ENCODE peak calls at places on chromosomes 7 and 10, in six cellular contexts. One of them, this sample, is unnamed.

GRCh38 chr7:85068796-85069195 is 118.1 kb downstream of the SEMA3D start:
- DNase-seq in adrenal gland: no peak
- DNase-seq in GM23248: peak
- DNase-seq in transverse colon: no peak
- DNase-seq in mucosa of descending colon: no peak
- DNase-seq in choroid plexus epithelial cell: peak
- DNase-seq in this sample: no peak

GRCh38 chr10:97869091-97870042 is 19.7 kb downstream of the GOLGA7B start:
- DNase-seq in adrenal gland: peak
- DNase-seq in GM23248: peak
- DNase-seq in transverse colon: peak
- DNase-seq in mucosa of descending colon: peak
- DNase-seq in choroid plexus epithelial cell: peak
- DNase-seq in this sample: peak

GRCh38 chr7:136654406-136654805 is 214.0 kb upstream of the CHRM2 start:
- DNase-seq in adrenal gland: no peak
- DNase-seq in GM23248: peak
- DNase-seq in transverse colon: no peak
- DNase-seq in mucosa of descending colon: no peak
- DNase-seq in choroid plexus epithelial cell: peak
- DNase-seq in this sample: no peak

GRCh38 chr7:2849941-2850766 is 6.0 kb upstream of the GNA12 start:
- DNase-seq in adrenal gland: no peak
- DNase-seq in GM23248: no peak
- DNase-seq in transverse colon: no peak
- DNase-seq in mucosa of descending colon: no peak
- DNase-seq in choroid plexus epithelial cell: no peak
- DNase-seq in this sample: no peak

GRCh38 chr10:130339091-130339490 is 202.9 kb downstream of the GLRX3 start:
- DNase-seq in adrenal gland: no peak
- DNase-seq in GM23248: no peak
- DNase-seq in transverse colon: no peak
- DNase-seq in mucosa of descending colon: no peak
- DNase-seq in choroid plexus epithelial cell: no peak
- DNase-seq in this sample: no peak

GRCh38 chr10:79331226-79331625 is 16.0 kb upstream of the PPIF start:
- DNase-seq in adrenal gland: no peak
- DNase-seq in GM23248: no peak
- DNase-seq in transverse colon: no peak
- DNase-seq in mucosa of descending colon: no peak
- DNase-seq in choroid plexus epithelial cell: no peak
- DNase-seq in this sample: no peak

GRCh38 chr7:42645906-42646305 is 266.0 kb downstream of the C7orf25 start:
- DNase-seq in adrenal gland: no peak
- DNase-seq in GM23248: peak
- DNase-seq in transverse colon: no peak
- DNase-seq in mucosa of descending colon: no peak
- DNase-seq in choroid plexus epithelial cell: peak
- DNase-seq in this sample: no peak

GRCh38 chr10:94125856-94126255 is 132.1 kb downstream of the PLCE1 start:
- DNase-seq in adrenal gland: no peak
- DNase-seq in GM23248: peak
- DNase-seq in transverse colon: no peak
- DNase-seq in mucosa of descending colon: no peak
- DNase-seq in choroid plexus epithelial cell: peak
- DNase-seq in this sample: no peak

GRCh38 chr7:152884321-152884720 is 124.8 kb downstream of the ACTR3B start:
- DNase-seq in adrenal gland: no peak
- DNase-seq in GM23248: no peak
- DNase-seq in transverse colon: no peak
- DNase-seq in mucosa of descending colon: no peak
- DNase-seq in choroid plexus epithelial cell: no peak
- DNase-seq in this sample: no peak

GRCh38 chr7:152886579-152887117 is 127.1 kb downstream of the ACTR3B start:
- DNase-seq in adrenal gland: no peak
- DNase-seq in GM23248: no peak
- DNase-seq in transverse colon: no peak
- DNase-seq in mucosa of descending colon: no peak
- DNase-seq in choroid plexus epithelial cell: no peak
- DNase-seq in this sample: no peak

GRCh38 chr7:152883858-152884257 is 124.3 kb downstream of the ACTR3B start:
- DNase-seq in adrenal gland: no peak
- DNase-seq in GM23248: no peak
- DNase-seq in transverse colon: no peak
- DNase-seq in mucosa of descending colon: no peak
- DNase-seq in choroid plexus epithelial cell: no peak
- DNase-seq in this sample: no peak

GRCh38 chr7:152887779-152888178 is 128.2 kb downstream of the ACTR3B start:
- DNase-seq in adrenal gland: no peak
- DNase-seq in GM23248: no peak
- DNase-seq in transverse colon: no peak
- DNase-seq in mucosa of descending colon: no peak
- DNase-seq in choroid plexus epithelial cell: no peak
- DNase-seq in this sample: no peak

DNA sequence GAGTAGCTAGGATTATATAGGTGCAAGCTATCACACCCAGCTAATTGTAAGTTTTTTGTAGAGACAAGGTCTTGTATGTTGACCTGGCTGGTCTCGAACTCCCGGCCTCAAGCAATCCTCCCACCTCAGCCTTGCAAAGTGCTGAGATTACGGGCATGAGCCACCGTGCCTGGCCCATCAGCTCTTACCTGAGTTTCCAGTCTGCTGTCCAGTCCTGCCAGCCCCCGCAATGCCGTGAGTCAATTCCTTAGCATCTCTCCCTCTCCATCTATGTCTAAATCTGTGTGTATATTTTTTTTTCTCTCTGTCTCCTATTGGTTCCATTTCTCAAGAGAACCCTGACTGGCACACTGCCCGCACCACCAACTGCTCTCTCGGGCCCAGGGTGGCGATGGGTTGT is 127.6 kb downstream of the ACTR3B start:
- DNase-seq in adrenal gland: no peak
- DNase-seq in GM23248: no peak
- DNase-seq in transverse colon: no peak
- DNase-seq in mucosa of descending colon: no peak
- DNase-seq in choroid plexus epithelial cell: no peak
- DNase-seq in this sample: no peak
- H3K4me3 ChIP-seq in adrenal gland: no peak
- H3K4me3 ChIP-seq in GM23248: no peak
- H3K4me3 ChIP-seq in transverse colon: no peak
- H3K4me3 ChIP-seq in mucosa of descending colon: no peak
- H3K4me3 ChIP-seq in choroid plexus epithelial cell: no peak
- H3K4me3 ChIP-seq in this sample: no peak

GRCh38 chr7:123750389-123751230 is 1.8 kb upstream of the WASL start:
- DNase-seq in adrenal gland: no peak
- DNase-seq in GM23248: no peak
- DNase-seq in transverse colon: no peak
- DNase-seq in mucosa of descending colon: no peak
- DNase-seq in choroid plexus epithelial cell: no peak
- DNase-seq in this sample: no peak
- H3K4me3 ChIP-seq in adrenal gland: no peak
- H3K4me3 ChIP-seq in GM23248: peak
- H3K4me3 ChIP-seq in transverse colon: peak
- H3K4me3 ChIP-seq in mucosa of descending colon: no peak
- H3K4me3 ChIP-seq in choroid plexus epithelial cell: no peak
- H3K4me3 ChIP-seq in this sample: peak

GRCh38 chr7:124762611-124763143 is 2.9 kb downstream of the GPR37 start:
- DNase-seq in adrenal gland: no peak
- DNase-seq in GM23248: no peak
- DNase-seq in transverse colon: peak
- DNase-seq in mucosa of descending colon: peak
- DNase-seq in choroid plexus epithelial cell: no peak
- DNase-seq in this sample: no peak

GRCh38 chr7:124765401-124766352 is at the start of gene GPR37:
- DNase-seq in adrenal gland: peak
- DNase-seq in GM23248: peak
- DNase-seq in transverse colon: peak
- DNase-seq in mucosa of descending colon: peak
- DNase-seq in choroid plexus epithelial cell: peak
- DNase-seq in this sample: peak

GRCh38 chr7:124764071-124764846 is 1.3 kb downstream of the GPR37 start:
- DNase-seq in adrenal gland: no peak
- DNase-seq in GM23248: no peak
- DNase-seq in transverse colon: no peak
- DNase-seq in mucosa of descending colon: no peak
- DNase-seq in choroid plexus epithelial cell: no peak
- DNase-seq in this sample: no peak

GRCh38 chr7:124768525-124768924 is 2.9 kb upstream of the GPR37 start:
- DNase-seq in adrenal gland: no peak
- DNase-seq in GM23248: no peak
- DNase-seq in transverse colon: no peak
- DNase-seq in mucosa of descending colon: no peak
- DNase-seq in choroid plexus epithelial cell: no peak
- DNase-seq in this sample: no peak

DNA sequence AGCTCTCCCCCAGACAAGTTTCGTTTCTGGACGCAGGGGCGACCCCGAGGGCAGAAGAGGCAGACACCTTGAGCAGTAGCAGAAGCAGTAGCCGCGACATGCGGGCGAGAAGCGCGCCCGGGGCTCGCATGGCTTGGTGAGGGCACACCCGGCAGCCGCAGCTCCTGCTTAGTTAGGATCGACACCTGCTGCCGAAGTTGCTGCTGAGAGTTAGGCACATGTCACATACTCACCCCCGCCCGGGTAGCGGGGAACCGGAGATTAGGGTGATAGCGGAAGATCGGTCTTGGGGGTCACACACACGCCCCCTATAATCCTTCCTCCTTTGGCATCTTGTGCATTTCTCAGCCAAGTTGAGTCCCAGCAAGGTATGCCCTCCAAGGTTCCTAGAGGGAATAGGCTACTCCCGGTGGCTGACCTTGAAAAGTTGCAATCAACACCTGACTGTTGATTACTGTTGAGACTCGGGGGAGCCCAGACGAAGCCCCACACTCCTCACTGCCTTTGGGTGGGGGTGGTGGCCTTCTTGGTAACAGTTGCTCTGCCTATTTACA is 668 bp downstream of the GPR37 start:
- DNase-seq in adrenal gland: no peak
- DNase-seq in GM23248: no peak
- DNase-seq in transverse colon: peak
- DNase-seq in mucosa of descending colon: peak
- DNase-seq in choroid plexus epithelial cell: peak
- DNase-seq in this sample: peak
- H3K4me3 ChIP-seq in adrenal gland: no peak
- H3K4me3 ChIP-seq in GM23248: peak
- H3K4me3 ChIP-seq in transverse colon: peak
- H3K4me3 ChIP-seq in mucosa of descending colon: no peak
- H3K4me3 ChIP-seq in choroid plexus epithelial cell: peak
- H3K4me3 ChIP-seq in this sample: peak

GRCh38 chr10:112832959-112833358 is 117.1 kb upstream of the TCF7L2 start:
- DNase-seq in adrenal gland: no peak
- DNase-seq in GM23248: no peak
- DNase-seq in transverse colon: no peak
- DNase-seq in mucosa of descending colon: no peak
- DNase-seq in choroid plexus epithelial cell: no peak
- DNase-seq in this sample: no peak

GRCh38 chr10:112835933-112836564 is 114.0 kb upstream of the TCF7L2 start:
- DNase-seq in adrenal gland: peak
- DNase-seq in GM23248: no peak
- DNase-seq in transverse colon: peak
- DNase-seq in mucosa of descending colon: peak
- DNase-seq in choroid plexus epithelial cell: peak
- DNase-seq in this sample: no peak

GRCh38 chr10:112831826-112832225 is 118.2 kb upstream of the TCF7L2 start:
- DNase-seq in adrenal gland: no peak
- DNase-seq in GM23248: no peak
- DNase-seq in transverse colon: no peak
- DNase-seq in mucosa of descending colon: no peak
- DNase-seq in choroid plexus epithelial cell: no peak
- DNase-seq in this sample: no peak

GRCh38 chr10:112834661-112835060 is 115.4 kb upstream of the TCF7L2 start:
- DNase-seq in adrenal gland: no peak
- DNase-seq in GM23248: no peak
- DNase-seq in transverse colon: no peak
- DNase-seq in mucosa of descending colon: no peak
- DNase-seq in choroid plexus epithelial cell: no peak
- DNase-seq in this sample: no peak

DNA sequence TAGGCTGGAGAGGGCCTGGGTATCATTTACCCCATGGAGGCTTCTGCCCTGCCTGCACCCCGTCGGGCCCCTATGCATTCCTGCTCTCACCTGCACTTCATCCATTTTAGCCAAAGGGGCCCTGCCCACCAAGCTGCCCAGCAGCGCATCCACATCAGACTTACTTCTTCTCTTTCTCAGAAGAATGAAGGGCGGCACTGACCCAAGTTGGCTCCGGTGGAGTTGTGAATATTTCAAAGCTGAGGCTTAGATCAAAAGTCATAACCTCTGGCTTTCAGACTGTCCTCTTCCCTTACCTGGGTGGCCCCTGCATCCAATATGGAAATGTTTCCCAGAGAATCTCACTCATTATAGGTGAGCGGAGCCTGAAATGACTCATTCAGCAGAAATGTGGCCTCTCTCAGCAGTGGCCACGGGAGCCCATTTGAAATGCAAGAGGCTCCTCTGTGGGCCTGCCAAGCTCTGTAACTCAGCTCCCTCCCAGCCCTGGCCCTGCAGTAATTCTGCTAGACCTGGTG is 117.6 kb upstream of the TCF7L2 start:
- DNase-seq in adrenal gland: no peak
- DNase-seq in GM23248: peak
- DNase-seq in transverse colon: no peak
- DNase-seq in mucosa of descending colon: no peak
- DNase-seq in choroid plexus epithelial cell: peak
- DNase-seq in this sample: no peak
- H3K4me3 ChIP-seq in adrenal gland: no peak
- H3K4me3 ChIP-seq in GM23248: no peak
- H3K4me3 ChIP-seq in transverse colon: no peak
- H3K4me3 ChIP-seq in mucosa of descending colon: no peak
- H3K4me3 ChIP-seq in choroid plexus epithelial cell: no peak
- H3K4me3 ChIP-seq in this sample: no peak

GRCh38 chr10:71631007-71631859 is 88.3 kb downstream of the C10orf105 start:
- DNase-seq in adrenal gland: no peak
- DNase-seq in GM23248: no peak
- DNase-seq in transverse colon: no peak
- DNase-seq in mucosa of descending colon: no peak
- DNase-seq in choroid plexus epithelial cell: no peak
- DNase-seq in this sample: no peak
- H3K4me3 ChIP-seq in adrenal gland: no peak
- H3K4me3 ChIP-seq in GM23248: no peak
- H3K4me3 ChIP-seq in transverse colon: no peak
- H3K4me3 ChIP-seq in mucosa of descending colon: no peak
- H3K4me3 ChIP-seq in choroid plexus epithelial cell: no peak
- H3K4me3 ChIP-seq in this sample: no peak

DNA sequence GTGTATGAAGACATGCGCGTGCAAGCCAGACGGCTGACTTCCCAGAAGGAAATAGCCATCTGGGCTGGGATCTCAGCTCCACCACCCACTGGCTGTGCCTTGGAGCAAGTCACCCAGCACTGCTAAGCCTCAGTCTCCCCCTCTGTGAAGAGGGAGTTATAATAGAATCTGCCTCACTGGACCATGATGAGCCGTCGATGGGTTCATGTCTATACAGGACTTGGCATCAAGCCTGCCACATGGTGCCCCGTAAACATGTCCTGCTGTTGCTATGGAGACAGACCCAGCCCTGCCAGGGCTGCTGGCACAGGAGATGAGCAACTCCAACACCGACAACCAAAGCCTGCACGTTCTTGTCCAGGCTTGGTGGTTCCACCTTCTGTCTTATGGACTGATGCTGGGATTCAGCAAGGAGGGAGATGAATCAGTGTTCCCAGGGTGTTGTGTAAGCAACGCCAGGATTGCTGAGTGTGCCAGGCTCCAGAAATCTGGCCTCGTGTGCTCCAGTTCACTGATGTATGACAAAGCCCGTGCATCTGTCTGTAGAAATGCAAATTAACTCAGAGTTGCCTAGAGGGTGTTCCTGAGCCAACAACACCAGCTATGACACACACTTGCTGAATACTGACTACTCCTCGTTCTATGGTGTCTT is 5.6 kb downstream of the GPR15LG start:
- DNase-seq in adrenal gland: no peak
- DNase-seq in GM23248: peak
- DNase-seq in transverse colon: no peak
- DNase-seq in mucosa of descending colon: peak
- DNase-seq in choroid plexus epithelial cell: peak
- DNase-seq in this sample: peak
- H3K4me3 ChIP-seq in adrenal gland: no peak
- H3K4me3 ChIP-seq in GM23248: no peak
- H3K4me3 ChIP-seq in transverse colon: no peak
- H3K4me3 ChIP-seq in mucosa of descending colon: no peak
- H3K4me3 ChIP-seq in choroid plexus epithelial cell: no peak
- H3K4me3 ChIP-seq in this sample: no peak

This sample was measured in Peyer's patch.